ENCODE peak calls at places on chromosomes 1 and 21, in six cellular contexts. V is IMR-90, C is neuronal stem cell, G is mesendoderm, B is H9, F is mesenchymal stem cell. N is an unnamed sample.

GRCh38 chr1:40766560-40766959 is 17.0 kb upstream of the KCNQ4 start:
- DNase-seq in V (no peak), C (no peak), G (no peak), B (no peak), F (no peak), N (no peak)

GRCh38 chr21:26120833-26121232 is 49.7 kb downstream of the APP start:
- DNase-seq in V (no peak), C (no peak), G (peak), B (peak), F (no peak), N (no peak)

GRCh38 chr1:230857822-230858221 is 10.5 kb downstream of the C1orf198 start:
- DNase-seq in V (peak), C (no peak), G (no peak), B (no peak), F (peak), N (no peak)

GRCh38 chr1:91091812-91092211 is 70.0 kb upstream of the ZNF644 start:
- DNase-seq in V (no peak), C (no peak), G (no peak), B (no peak), F (peak), N (no peak)

GRCh38 chr21:42818328-42818749 is 61.0 kb downstream of the WDR4 start:
- DNase-seq in V (peak), C (no peak), G (peak), B (peak), F (peak), N (no peak)

GRCh38 chr1:23751050-23751814 is 8.0 kb downstream of the ELOA start:
- DNase-seq in V (peak), C (peak), G (peak), B (peak), F (peak), N (peak)

GRCh38 chr1:211356723-211357418 is 30.2 kb downstream of the TRAF5 start:
- DNase-seq in V (peak), C (no peak), G (no peak), B (no peak), F (no peak), N (no peak)

GRCh38 chr21:41295721-41296254 is 20.8 kb upstream of the FAM3B start:
- DNase-seq in V (no peak), C (no peak), G (no peak), B (no peak), F (no peak), N (no peak)

GRCh38 chr1:237756304-237756967 is 134.3 kb downstream of the ZP4 start:
- DNase-seq in V (no peak), C (no peak), G (no peak), B (no peak), F (no peak), N (no peak)

GRCh38 chr1:41741244-41741643 is 177.5 kb downstream of the HIVEP3 start:
- DNase-seq in V (no peak), C (no peak), G (no peak), B (no peak), F (no peak), N (no peak)

GRCh38 chr1:119874186-119874585 is 22.1 kb downstream of the ADAM30 start:
- DNase-seq in V (no peak), C (no peak), G (no peak), B (no peak), F (no peak), N (no peak)

GRCh38 chr1:236748471-236748870 is 46.6 kb upstream of the MTR start:
- DNase-seq in V (no peak), C (no peak), G (peak), B (no peak), F (no peak), N (no peak)

GRCh38 chr1:202084791-202085681 is 37.7 kb upstream of the GPR37L1 start:
- DNase-seq in V (no peak), C (no peak), G (no peak), B (peak), F (no peak), N (no peak)

GRCh38 chr1:95041491-95042165 is 31.1 kb downstream of the ALG14 start:
- DNase-seq in V (peak), C (peak), G (no peak), B (no peak), F (peak), N (no peak)

GRCh38 chr1:235139315-235139714 is 10.7 kb upstream of the TOMM20 start:
- DNase-seq in V (no peak), C (no peak), G (no peak), B (no peak), F (no peak), N (no peak)

GRCh38 chr1:36991551-36991950 is 42.8 kb downstream of the GRIK3 start:
- DNase-seq in V (no peak), C (no peak), G (no peak), B (no peak), F (no peak), N (no peak)

GRCh38 chr21:28548291-28548690 is 444.4 kb downstream of the LTN1 start:
- DNase-seq in V (peak), C (no peak), G (no peak), B (no peak), F (no peak), N (no peak)

GRCh38 chr1:22796642-22797041 is 86.0 kb downstream of the EPHB2 start:
- DNase-seq in V (peak), C (no peak), G (no peak), B (no peak), F (peak), N (no peak)

GRCh38 chr1:241061062-241061461 is 295.9 kb downstream of the RGS7 start:
- DNase-seq in V (no peak), C (no peak), G (no peak), B (no peak), F (no peak), N (no peak)

GRCh38 chr1:241068359-241068758 is 288.6 kb downstream of the RGS7 start:
- DNase-seq in V (no peak), C (no peak), G (no peak), B (no peak), F (no peak), N (no peak)

GRCh38 chr1:241063281-241063680 is 293.7 kb downstream of the RGS7 start:
- DNase-seq in V (no peak), C (no peak), G (no peak), B (no peak), F (no peak), N (no peak)
- H3K23ac ChIP-seq in V (no peak), C (no peak), G (no peak), B (no peak), F (no peak), N (no peak)

DNA sequence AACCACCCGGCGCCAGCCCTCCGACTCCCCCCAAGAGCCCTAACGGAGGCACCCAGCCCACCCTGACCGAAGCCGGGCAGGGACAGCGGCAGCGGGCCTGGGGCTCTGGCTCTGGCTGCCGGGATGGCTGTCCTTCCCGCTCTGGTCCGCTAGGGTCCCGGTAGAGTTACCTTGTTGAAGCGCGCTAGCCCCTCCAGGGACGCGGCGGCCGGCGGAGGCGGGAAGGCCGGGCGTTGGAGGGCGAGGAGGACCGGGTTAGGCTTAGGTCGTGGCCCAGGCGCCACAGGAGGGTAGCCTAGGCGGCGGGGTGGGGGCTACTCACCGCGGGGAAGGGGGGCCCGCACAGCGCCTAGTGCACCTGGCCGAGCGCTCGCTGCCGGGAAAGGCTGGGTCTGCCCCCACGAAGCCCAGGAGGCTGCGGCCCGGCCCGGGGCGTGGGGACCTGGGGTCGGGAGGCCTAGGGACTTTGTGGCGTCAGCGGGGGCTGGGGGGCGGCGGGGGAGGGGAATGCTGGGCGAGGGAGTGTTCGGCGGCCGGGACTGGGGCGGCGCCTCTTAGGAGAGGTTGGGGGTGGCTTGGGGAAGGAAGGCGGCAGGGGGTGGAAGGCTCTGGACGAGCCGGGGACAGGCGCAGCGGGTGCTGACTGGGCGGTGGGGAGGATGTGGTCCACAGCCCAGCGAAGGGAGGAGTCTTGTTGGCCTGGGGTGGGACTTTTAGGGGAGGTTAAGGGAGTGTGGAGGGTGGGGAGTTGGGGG is at the start of gene TRIM17:
- DNase-seq in V (no peak), C (peak), G (peak), B (peak), F (peak), N (no peak)
- H3K23ac ChIP-seq in V (peak), C (peak), G (peak), B (no peak), F (no peak), N (no peak)

GRCh38 chr1:24892188-24893153 is 37.6 kb downstream of the RUNX3 start:
- DNase-seq in V (no peak), C (no peak), G (no peak), B (no peak), F (no peak), N (no peak)

GRCh38 chr1:24893431-24893830 is 36.6 kb downstream of the RUNX3 start:
- DNase-seq in V (no peak), C (no peak), G (no peak), B (no peak), F (no peak), N (no peak)

GRCh38 chr1:24888061-24888970 is 41.8 kb downstream of the RUNX3 start:
- DNase-seq in V (no peak), C (no peak), G (no peak), B (no peak), F (no peak), N (no peak)

GRCh38 chr1:24888971-24889670 is 41.0 kb downstream of the RUNX3 start:
- DNase-seq in V (peak), C (no peak), G (no peak), B (no peak), F (peak), N (no peak)

GRCh38 chr1:24890861-24891260 is 39.2 kb downstream of the RUNX3 start:
- DNase-seq in V (no peak), C (no peak), G (no peak), B (no peak), F (no peak), N (no peak)
- H3K23ac ChIP-seq in V (no peak), C (no peak), G (no peak), B (no peak), F (no peak), N (no peak)

DNA sequence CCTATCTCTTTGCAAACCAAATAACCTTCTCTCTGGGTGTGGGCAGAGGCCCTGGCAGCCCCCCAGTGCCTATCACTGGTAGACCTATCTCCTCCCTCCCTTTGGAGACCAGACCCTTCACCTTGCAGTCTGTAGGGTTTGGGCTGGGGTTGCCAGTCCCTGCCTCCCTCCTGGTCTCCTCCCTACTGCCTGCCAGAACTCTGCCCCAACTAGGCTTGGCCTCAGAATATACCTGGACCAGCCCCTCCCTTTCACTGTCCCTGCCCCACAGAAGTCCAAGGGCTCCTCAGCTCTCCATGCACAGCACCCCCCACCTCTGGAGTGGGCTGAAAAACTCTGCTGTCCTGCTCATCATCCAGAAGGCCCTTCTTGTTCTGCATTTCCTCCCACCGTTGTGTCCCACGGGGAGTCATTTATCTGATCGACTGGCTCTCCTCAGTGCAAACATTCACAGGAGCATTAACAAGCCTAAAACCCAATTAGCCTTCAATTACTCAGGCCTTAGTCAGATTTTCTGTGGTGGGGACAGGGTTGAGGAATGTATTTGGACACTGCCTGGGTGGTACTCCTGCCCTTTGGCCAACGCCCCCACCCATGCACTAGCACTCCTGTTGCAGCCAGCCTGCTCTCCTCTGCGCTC is 27.7 kb upstream of the DMBX1 start:
- DNase-seq in V (no peak), C (no peak), G (peak), B (no peak), F (no peak), N (no peak)
- H3K23ac ChIP-seq in V (no peak), C (peak), G (no peak), B (no peak), F (no peak), N (no peak)

GRCh38 chr1:52767881-52768280 is 41.6 kb downstream of the ZYG11B start:
- DNase-seq in V (no peak), C (no peak), G (no peak), B (no peak), F (no peak), N (no peak)
- H3K23ac ChIP-seq in V (no peak), C (no peak), G (no peak), B (no peak), F (no peak), N (no peak)

GRCh38 chr1:180893614-180894013 is 19.1 kb upstream of the KIAA1614 start:
- DNase-seq in V (no peak), C (no peak), G (no peak), B (no peak), F (no peak), N (peak)
- H3K23ac ChIP-seq in V (no peak), C (no peak), G (no peak), B (no peak), F (no peak), N (no peak)

N was measured in H1.